ENCODE peak calls at places on chromosomes 4 and X, in six cellular contexts. S is neural progenitor cell, C is sigmoid colon, I is colonic mucosa, A is tibial artery, T is uterus. J is an unnamed sample. For H3K9me3, the result is how much of the 10 kb centered on the place peaks cover.

GRCh38 chr4:173333658-173334084 is 487 bp downstream of the HMGB2 start:
- DNase-seq in S (peak), C (peak), I (peak), A (peak), T (peak), J (peak)

GRCh38 chr4:121053601-121054143 is 18.7 kb downstream of the NDNF start:
- DNase-seq in S (no peak), C (no peak), I (peak), A (no peak), T (no peak), J (no peak)

GRCh38 chr4:8913121-8913857 is 41.6 kb upstream of the HMX1 start:
- DNase-seq in S (no peak), C (peak), I (peak), A (no peak), T (peak), J (no peak)

GRCh38 chr4:108116423-108117168 is 52.1 kb downstream of the LEF1 start:
- DNase-seq in S (no peak), C (no peak), I (no peak), A (no peak), T (no peak), J (no peak)

GRCh38 chr4:127782275-127783025 is at the start of gene HSPA4L:
- DNase-seq in S (peak), C (peak), I (peak), A (peak), T (peak), J (no peak)

GRCh38 chr4:137825505-137825904 is 293.2 kb upstream of the PCDH18 start:
- DNase-seq in S (no peak), C (no peak), I (no peak), A (no peak), T (no peak), J (no peak)

GRCh38 chrX:155767101-155767878 is 113.9 kb upstream of the VAMP7 start:
- DNase-seq in S (peak), C (peak), I (peak), A (peak), T (peak), J (no peak)

GRCh38 chrX:50579955-50580354 is 109.3 kb upstream of the DGKK start:
- DNase-seq in S (peak), C (no peak), I (peak), A (no peak), T (no peak), J (peak)

GRCh38 chr4:164154416-164154815 is 599.5 kb upstream of the SMIM31 start:
- DNase-seq in S (no peak), C (no peak), I (no peak), A (no peak), T (no peak), J (no peak)

GRCh38 chrX:39652336-39652735 is 445.4 kb downstream of the BCOR start:
- DNase-seq in S (peak), C (no peak), I (peak), A (no peak), T (no peak), J (no peak)

GRCh38 chrX:132217203-132218073 is 1.8 kb downstream of the RAP2C start:
- DNase-seq in S (peak), C (peak), I (peak), A (peak), T (peak), J (peak)

GRCh38 chrX:100944601-100945000 is 15.9 kb upstream of the XKRX start:
- DNase-seq in S (no peak), C (no peak), I (no peak), A (no peak), T (no peak), J (no peak)

GRCh38 chr4:83124079-83124780 is 9.7 kb upstream of the PLAC8 start:
- DNase-seq in S (no peak), C (no peak), I (no peak), A (no peak), T (no peak), J (no peak)

GRCh38 chrX:124217289-124218251 is 114.9 kb upstream of the TEX13D start:
- DNase-seq in S (peak), C (no peak), I (no peak), A (no peak), T (no peak), J (peak)

GRCh38 chr4:141425124-141425523 is 204.4 kb downstream of the ZNF330 start:
- DNase-seq in S (no peak), C (no peak), I (no peak), A (no peak), T (no peak), J (no peak)

GRCh38 chr4:168560835-168561210 is 64.0 kb downstream of the PALLD start:
- DNase-seq in S (no peak), C (no peak), I (no peak), A (no peak), T (no peak), J (no peak)

GRCh38 chrX:100994352-100995281 is 25.1 kb downstream of the ARL13A start:
- DNase-seq in S (no peak), C (no peak), I (no peak), A (no peak), T (no peak), J (no peak)

GRCh38 chr4:145870155-145871020 is 68.2 kb downstream of the ZNF827 start:
- DNase-seq in S (no peak), C (no peak), I (no peak), A (no peak), T (no peak), J (no peak)

GRCh38 chrX:45267007-45267406 is 66.3 kb upstream of the DIPK2B start:
- DNase-seq in S (no peak), C (no peak), I (no peak), A (no peak), T (no peak), J (no peak)

GRCh38 chrX:71492086-71493065 is 40.5 kb upstream of the OGT start:
- DNase-seq in S (no peak), C (peak), I (peak), A (peak), T (peak), J (peak)

GRCh38 chr4:126137782-126138170 is 823.0 kb downstream of the FAT4 start:
- DNase-seq in S (no peak), C (no peak), I (no peak), A (no peak), T (no peak), J (no peak)

GRCh38 chr4:26330186-26330787 is 9.5 kb downstream of the RBPJ start:
- DNase-seq in S (peak), C (no peak), I (peak), A (no peak), T (no peak), J (no peak)

GRCh38 chr4:186029731-186030421 is 39.1 kb upstream of the TLR3 start:
- DNase-seq in S (peak), C (peak), I (peak), A (peak), T (peak), J (no peak)

GRCh38 chr4:189285377-189285776 is 655.3 kb upstream of the FRG1 start:
- DNase-seq in S (peak), C (no peak), I (no peak), A (no peak), T (no peak), J (no peak)

GRCh38 chr4:71958978-71959377 is 72.8 kb upstream of the NPFFR2 start:
- DNase-seq in S (no peak), C (no peak), I (no peak), A (no peak), T (no peak), J (no peak)

GRCh38 chrX:133229361-133229760 is 11.2 kb upstream of the TFDP3 start:
- DNase-seq in S (no peak), C (no peak), I (no peak), A (no peak), T (no peak), J (no peak)

GRCh38 chrX:110012818-110013484 is 10.0 kb downstream of the TMEM164 start:
- DNase-seq in S (no peak), C (no peak), I (no peak), A (no peak), T (no peak), J (no peak)

GRCh38 chrX:30620980-30621716 is 32.1 kb upstream of the GK start:
- DNase-seq in S (no peak), C (no peak), I (no peak), A (no peak), T (peak), J (no peak)

GRCh38 chrX:103417933-103418332 is 41.6 kb downstream of the BEX3 start:
- DNase-seq in S (no peak), C (no peak), I (no peak), A (no peak), T (no peak), J (no peak)

GRCh38 chrX:19792412-19792811 is 95.0 kb downstream of the SH3KBP1 start:
- DNase-seq in S (no peak), C (no peak), I (no peak), A (no peak), T (no peak), J (no peak)

GRCh38 chrX:24063488-24063887 is 8.7 kb downstream of the EIF2S3 start:
- DNase-seq in S (no peak), C (no peak), I (no peak), A (no peak), T (no peak), J (no peak)

GRCh38 chr4:7303561-7303960 is 111.2 kb downstream of the SORCS2 start:
- DNase-seq in S (no peak), C (no peak), I (no peak), A (no peak), T (no peak), J (no peak)

GRCh38 chr4:135354876-135355275 is 1153.3 kb upstream of the PABPC4L start:
- DNase-seq in S (no peak), C (no peak), I (no peak), A (no peak), T (no peak), J (no peak)
- H3K27ac ChIP-seq in S (no peak), C (no peak), I (no peak), A (no peak), T (no peak), J (no peak)

GRCh38 chr4:150209140-150209829 is 131.0 kb downstream of the DCLK2 start:
- DNase-seq in S (peak), C (peak), I (peak), A (peak), T (peak), J (no peak)
- TF ChIP-seq CTCF in S (peak), C (peak), I (peak), A (peak), T (peak), J (no peak)

DNA sequence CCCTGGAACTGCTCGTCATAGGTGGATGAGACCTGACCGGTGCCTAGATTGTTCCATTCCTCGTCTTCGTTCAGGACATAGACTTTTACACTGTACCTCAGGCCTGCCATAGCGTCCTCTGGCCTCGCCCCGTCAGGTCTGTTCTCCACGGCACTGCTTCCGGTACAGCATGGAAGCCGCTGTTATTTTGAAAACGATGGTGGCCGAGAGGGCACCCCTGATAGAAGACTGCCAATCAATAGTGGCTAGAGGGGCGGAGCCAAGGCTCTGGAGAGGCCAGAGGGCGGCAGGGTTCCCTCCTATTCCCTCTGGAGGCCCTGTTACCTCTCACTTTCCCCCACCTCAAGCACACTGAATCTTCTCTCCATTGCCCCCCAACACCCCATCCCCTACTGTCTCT is at the start of gene PPP4R3C:
- DNase-seq in S (no peak), C (no peak), I (no peak), A (no peak), T (no peak), J (no peak)
- H3K9me3 ChIP-seq in S (under half), C (under half), I (under half), A (under half), T (under half), J (under half)

DNA sequence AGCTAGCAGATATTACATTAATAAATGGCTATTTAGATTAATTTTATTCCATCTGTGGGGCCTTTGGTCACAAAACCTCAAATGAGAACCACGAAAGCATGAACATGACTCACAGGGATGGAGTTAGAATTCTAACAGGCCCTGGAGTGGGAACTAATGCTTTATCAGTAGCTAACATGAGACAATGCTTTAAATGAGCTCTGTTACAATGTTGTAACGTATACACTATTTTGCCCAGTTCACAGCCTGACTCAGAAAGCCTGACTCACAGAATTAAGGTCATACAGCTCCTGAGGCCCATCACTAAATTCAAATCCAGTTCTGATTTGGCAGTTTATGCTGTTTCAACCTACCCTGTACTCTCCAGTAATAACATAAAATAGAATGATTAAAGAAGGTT is 23.2 kb downstream of the VEGFC start:
- DNase-seq in S (no peak), C (no peak), I (no peak), A (no peak), T (no peak), J (no peak)
- H3K27ac ChIP-seq in S (no peak), C (no peak), I (no peak), A (no peak), T (no peak), J (no peak)

GRCh38 chr4:1714303-1715001 is 2.3 kb upstream of the SLBP start:
- DNase-seq in S (no peak), C (no peak), I (no peak), A (no peak), T (no peak), J (no peak)

GRCh38 chr4:1711055-1711905 is 839 bp downstream of the SLBP start:
- DNase-seq in S (peak), C (peak), I (peak), A (peak), T (no peak), J (no peak)

GRCh38 chr4:1713003-1713397 is 881 bp upstream of the SLBP start:
- DNase-seq in S (no peak), C (no peak), I (no peak), A (no peak), T (no peak), J (no peak)

GRCh38 chr4:1711906-1712215 is 258 bp downstream of the SLBP start:
- DNase-seq in S (no peak), C (no peak), I (no peak), A (no peak), T (no peak), J (no peak)

DNA sequence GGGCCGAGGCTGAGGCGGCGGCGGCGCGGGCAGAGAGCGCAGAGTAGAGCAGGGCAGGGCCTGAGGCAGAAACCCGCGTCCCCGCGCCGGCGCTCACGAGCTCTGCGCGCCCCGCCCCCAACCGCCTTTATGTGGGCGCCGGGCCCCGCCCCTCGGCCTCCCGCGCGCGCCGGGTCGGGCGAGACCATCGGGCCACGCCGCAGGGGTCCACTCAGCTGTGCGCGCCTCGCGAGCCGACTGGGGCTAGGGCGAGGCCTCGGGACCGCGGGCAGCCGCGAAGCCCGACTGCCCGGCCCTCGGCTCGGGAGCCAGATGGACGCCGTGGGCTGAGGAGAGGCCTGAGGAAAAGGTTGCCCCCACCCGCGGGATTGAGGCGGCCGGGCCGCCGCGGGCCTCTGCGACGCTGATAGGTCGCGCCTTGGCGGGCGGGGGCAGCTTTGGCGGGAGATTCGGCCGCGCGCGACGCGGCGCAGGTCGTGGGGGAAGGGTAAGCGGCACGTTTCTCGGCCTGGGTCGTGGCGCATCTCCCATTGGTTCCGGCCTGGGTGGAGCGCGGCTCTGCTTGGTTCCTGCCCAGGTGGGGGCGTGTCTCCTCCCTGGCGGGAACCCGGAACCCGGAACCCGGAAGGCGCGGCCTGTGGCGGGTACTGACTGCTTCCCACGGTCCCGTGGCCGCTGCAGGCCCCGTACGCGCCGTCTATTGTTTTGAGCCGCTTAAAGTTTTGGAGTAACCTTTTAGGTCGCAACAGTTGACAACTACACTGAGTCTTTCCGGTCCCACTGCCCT is at the start of gene SLBP:
- DNase-seq in S (peak), C (peak), I (peak), A (peak), T (peak), J (peak)
- TF ChIP-seq CTCF in S (peak), C (no peak), I (no peak), A (no peak), T (peak), J (no peak)

DNA sequence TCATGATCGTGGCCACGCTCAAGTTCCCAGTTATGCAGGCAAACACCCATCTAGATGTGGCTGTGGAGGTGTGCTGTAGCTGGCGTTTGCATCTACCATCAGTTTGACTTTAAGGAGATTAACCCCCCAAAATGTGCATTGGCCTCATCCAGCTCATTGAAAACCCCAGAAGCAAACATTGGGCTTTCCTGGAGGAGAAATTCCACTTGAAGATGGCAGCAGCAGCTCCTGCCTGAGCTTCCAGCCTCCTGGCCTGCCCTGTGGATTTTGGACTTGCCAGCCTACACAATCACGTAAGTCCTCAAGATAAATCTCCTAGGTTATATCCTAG is 30.2 kb upstream of the SLC25A6 start:
- DNase-seq in S (no peak), C (peak), I (no peak), A (no peak), T (no peak), J (no peak)
- H3K9me3 ChIP-seq in S (under half), C (under half), I (under half), A (under half), T (under half), J (under half)

DNA sequence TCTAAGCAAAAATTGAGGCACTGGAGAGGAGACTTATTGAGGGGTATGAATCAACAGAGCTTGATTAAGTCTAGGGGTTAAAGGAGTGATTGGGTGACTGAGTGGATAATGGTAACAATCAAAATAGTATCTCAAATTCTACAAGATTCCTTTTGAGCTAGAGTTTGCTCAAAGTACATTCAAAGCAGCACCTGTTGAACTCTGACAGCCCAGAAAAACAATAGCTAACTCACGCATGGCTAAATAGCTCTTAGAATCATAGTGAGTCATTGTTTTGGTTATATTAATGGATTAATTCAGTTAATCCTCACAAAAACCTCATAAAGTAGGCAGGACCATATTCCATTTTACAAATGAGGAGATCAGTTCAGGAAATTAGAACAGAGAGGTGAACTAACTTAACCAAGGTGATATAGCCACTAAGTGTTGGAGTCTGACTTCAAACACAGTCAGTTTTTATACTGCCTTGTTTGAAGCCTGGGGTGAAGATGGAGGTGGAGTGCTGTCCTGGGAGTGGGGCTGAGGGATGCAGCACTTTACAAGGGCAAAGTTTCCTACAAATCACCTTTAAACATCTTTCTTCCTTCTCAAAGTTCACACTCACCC is 35.9 kb upstream of the PPM1K start:
- DNase-seq in S (peak), C (no peak), I (no peak), A (no peak), T (no peak), J (no peak)
- H3K27ac ChIP-seq in S (no peak), C (no peak), I (no peak), A (no peak), T (peak), J (peak)